ENCODE peak calls at places on chromosomes 11 and 22, in four cellular contexts. One of them, this sample, is unnamed.

GRCh38 chr22:24723111-24723510 is 51.4 kb downstream of the PIWIL3 start:
- DNase-seq in AG04450: no peak
- DNase-seq in stimulated activated CD8-positive, alpha-beta memory T cell treated with anti-CD3 and anti-CD28 coated beads, Interleukin-15, amount 100 ng/mL, for 1 hour: no peak
- DNase-seq in stimulated activated CD4-positive, alpha-beta T cell treated with anti-CD3 and anti-CD28 coated beads, Interleukin-12 subunit alpha, Interleukin-12 subunit beta, amount 100 ng/mL, for 24 hours: no peak
- DNase-seq in this sample: no peak

GRCh38 chr11:8017894-8018741 is 31.0 kb downstream of the EIF3F start:
- DNase-seq in AG04450: no peak
- DNase-seq in stimulated activated CD8-positive, alpha-beta memory T cell treated with anti-CD3 and anti-CD28 coated beads, Interleukin-15, amount 100 ng/mL, for 1 hour: no peak
- DNase-seq in stimulated activated CD4-positive, alpha-beta T cell treated with anti-CD3 and anti-CD28 coated beads, Interleukin-12 subunit alpha, Interleukin-12 subunit beta, amount 100 ng/mL, for 24 hours: no peak
- DNase-seq in this sample: no peak

GRCh38 chr22:20283674-20284066 is 15.6 kb upstream of the RTN4R start:
- DNase-seq in AG04450: no peak
- DNase-seq in stimulated activated CD8-positive, alpha-beta memory T cell treated with anti-CD3 and anti-CD28 coated beads, Interleukin-15, amount 100 ng/mL, for 1 hour: no peak
- DNase-seq in stimulated activated CD4-positive, alpha-beta T cell treated with anti-CD3 and anti-CD28 coated beads, Interleukin-12 subunit alpha, Interleukin-12 subunit beta, amount 100 ng/mL, for 24 hours: no peak
- DNase-seq in this sample: no peak

GRCh38 chr11:2681408-2682145 is 18.2 kb downstream of the KCNQ1OT1 start:
- DNase-seq in AG04450: no peak
- DNase-seq in stimulated activated CD8-positive, alpha-beta memory T cell treated with anti-CD3 and anti-CD28 coated beads, Interleukin-15, amount 100 ng/mL, for 1 hour: no peak
- DNase-seq in stimulated activated CD4-positive, alpha-beta T cell treated with anti-CD3 and anti-CD28 coated beads, Interleukin-12 subunit alpha, Interleukin-12 subunit beta, amount 100 ng/mL, for 24 hours: no peak
- DNase-seq in this sample: no peak

GRCh38 chr11:79431535-79431934 is 9.3 kb downstream of the TENM4 start:
- DNase-seq in AG04450: no peak
- DNase-seq in stimulated activated CD8-positive, alpha-beta memory T cell treated with anti-CD3 and anti-CD28 coated beads, Interleukin-15, amount 100 ng/mL, for 1 hour: no peak
- DNase-seq in stimulated activated CD4-positive, alpha-beta T cell treated with anti-CD3 and anti-CD28 coated beads, Interleukin-12 subunit alpha, Interleukin-12 subunit beta, amount 100 ng/mL, for 24 hours: no peak
- DNase-seq in this sample: no peak

GRCh38 chr11:66617148-66617814 is 851 bp downstream of the RBM14 start:
- DNase-seq in AG04450: no peak
- DNase-seq in stimulated activated CD8-positive, alpha-beta memory T cell treated with anti-CD3 and anti-CD28 coated beads, Interleukin-15, amount 100 ng/mL, for 1 hour: no peak
- DNase-seq in stimulated activated CD4-positive, alpha-beta T cell treated with anti-CD3 and anti-CD28 coated beads, Interleukin-12 subunit alpha, Interleukin-12 subunit beta, amount 100 ng/mL, for 24 hours: no peak
- DNase-seq in this sample: no peak

GRCh38 chr11:90434858-90435257 is 212.0 kb upstream of the CHORDC1 start:
- DNase-seq in AG04450: no peak
- DNase-seq in stimulated activated CD8-positive, alpha-beta memory T cell treated with anti-CD3 and anti-CD28 coated beads, Interleukin-15, amount 100 ng/mL, for 1 hour: no peak
- DNase-seq in stimulated activated CD4-positive, alpha-beta T cell treated with anti-CD3 and anti-CD28 coated beads, Interleukin-12 subunit alpha, Interleukin-12 subunit beta, amount 100 ng/mL, for 24 hours: no peak
- DNase-seq in this sample: no peak

GRCh38 chr11:64753380-64754123 is 6.2 kb downstream of the PYGM start:
- DNase-seq in AG04450: no peak
- DNase-seq in stimulated activated CD8-positive, alpha-beta memory T cell treated with anti-CD3 and anti-CD28 coated beads, Interleukin-15, amount 100 ng/mL, for 1 hour: no peak
- DNase-seq in stimulated activated CD4-positive, alpha-beta T cell treated with anti-CD3 and anti-CD28 coated beads, Interleukin-12 subunit alpha, Interleukin-12 subunit beta, amount 100 ng/mL, for 24 hours: no peak
- DNase-seq in this sample: no peak

GRCh38 chr11:94504689-94505293 is 7.5 kb upstream of the C11orf97 start:
- DNase-seq in AG04450: peak
- DNase-seq in stimulated activated CD8-positive, alpha-beta memory T cell treated with anti-CD3 and anti-CD28 coated beads, Interleukin-15, amount 100 ng/mL, for 1 hour: no peak
- DNase-seq in stimulated activated CD4-positive, alpha-beta T cell treated with anti-CD3 and anti-CD28 coated beads, Interleukin-12 subunit alpha, Interleukin-12 subunit beta, amount 100 ng/mL, for 24 hours: no peak
- DNase-seq in this sample: no peak

GRCh38 chr11:47314992-47315391 is 37.5 kb downstream of the MYBPC3 start:
- DNase-seq in AG04450: no peak
- DNase-seq in stimulated activated CD8-positive, alpha-beta memory T cell treated with anti-CD3 and anti-CD28 coated beads, Interleukin-15, amount 100 ng/mL, for 1 hour: no peak
- DNase-seq in stimulated activated CD4-positive, alpha-beta T cell treated with anti-CD3 and anti-CD28 coated beads, Interleukin-12 subunit alpha, Interleukin-12 subunit beta, amount 100 ng/mL, for 24 hours: no peak
- DNase-seq in this sample: no peak

GRCh38 chr11:70326365-70326803 is 55.9 kb downstream of the PPFIA1 start:
- DNase-seq in AG04450: peak
- DNase-seq in stimulated activated CD8-positive, alpha-beta memory T cell treated with anti-CD3 and anti-CD28 coated beads, Interleukin-15, amount 100 ng/mL, for 1 hour: no peak
- DNase-seq in stimulated activated CD4-positive, alpha-beta T cell treated with anti-CD3 and anti-CD28 coated beads, Interleukin-12 subunit alpha, Interleukin-12 subunit beta, amount 100 ng/mL, for 24 hours: no peak
- DNase-seq in this sample: no peak

GRCh38 chr11:100918551-100919500 is 210.8 kb downstream of the PGR start:
- DNase-seq in AG04450: no peak
- DNase-seq in stimulated activated CD8-positive, alpha-beta memory T cell treated with anti-CD3 and anti-CD28 coated beads, Interleukin-15, amount 100 ng/mL, for 1 hour: no peak
- DNase-seq in stimulated activated CD4-positive, alpha-beta T cell treated with anti-CD3 and anti-CD28 coated beads, Interleukin-12 subunit alpha, Interleukin-12 subunit beta, amount 100 ng/mL, for 24 hours: no peak
- DNase-seq in this sample: no peak

GRCh38 chr11:108221981-108222685 is at the start of gene NPAT:
- DNase-seq in AG04450: no peak
- DNase-seq in stimulated activated CD8-positive, alpha-beta memory T cell treated with anti-CD3 and anti-CD28 coated beads, Interleukin-15, amount 100 ng/mL, for 1 hour: no peak
- DNase-seq in stimulated activated CD4-positive, alpha-beta T cell treated with anti-CD3 and anti-CD28 coated beads, Interleukin-12 subunit alpha, Interleukin-12 subunit beta, amount 100 ng/mL, for 24 hours: no peak
- DNase-seq in this sample: no peak

GRCh38 chr22:41762980-41763779 is 37.3 kb upstream of the CCDC134 start:
- DNase-seq in AG04450: no peak
- DNase-seq in stimulated activated CD8-positive, alpha-beta memory T cell treated with anti-CD3 and anti-CD28 coated beads, Interleukin-15, amount 100 ng/mL, for 1 hour: no peak
- DNase-seq in stimulated activated CD4-positive, alpha-beta T cell treated with anti-CD3 and anti-CD28 coated beads, Interleukin-12 subunit alpha, Interleukin-12 subunit beta, amount 100 ng/mL, for 24 hours: no peak
- DNase-seq in this sample: no peak

GRCh38 chr22:20979243-20979809 is 2.8 kb upstream of the LZTR1 start:
- DNase-seq in AG04450: peak
- DNase-seq in stimulated activated CD8-positive, alpha-beta memory T cell treated with anti-CD3 and anti-CD28 coated beads, Interleukin-15, amount 100 ng/mL, for 1 hour: no peak
- DNase-seq in stimulated activated CD4-positive, alpha-beta T cell treated with anti-CD3 and anti-CD28 coated beads, Interleukin-12 subunit alpha, Interleukin-12 subunit beta, amount 100 ng/mL, for 24 hours: peak
- DNase-seq in this sample: no peak

GRCh38 chr11:75850787-75851186 is 35.8 kb downstream of the UVRAG start:
- DNase-seq in AG04450: no peak
- DNase-seq in stimulated activated CD8-positive, alpha-beta memory T cell treated with anti-CD3 and anti-CD28 coated beads, Interleukin-15, amount 100 ng/mL, for 1 hour: no peak
- DNase-seq in stimulated activated CD4-positive, alpha-beta T cell treated with anti-CD3 and anti-CD28 coated beads, Interleukin-12 subunit alpha, Interleukin-12 subunit beta, amount 100 ng/mL, for 24 hours: no peak
- DNase-seq in this sample: no peak

GRCh38 chr11:116482716-116483115 is 290.1 kb downstream of the BUD13 start:
- DNase-seq in AG04450: no peak
- DNase-seq in stimulated activated CD8-positive, alpha-beta memory T cell treated with anti-CD3 and anti-CD28 coated beads, Interleukin-15, amount 100 ng/mL, for 1 hour: no peak
- DNase-seq in stimulated activated CD4-positive, alpha-beta T cell treated with anti-CD3 and anti-CD28 coated beads, Interleukin-12 subunit alpha, Interleukin-12 subunit beta, amount 100 ng/mL, for 24 hours: no peak
- DNase-seq in this sample: no peak

GRCh38 chr11:118625036-118625690 is 17.7 kb downstream of the PHLDB1 start:
- DNase-seq in AG04450: no peak
- DNase-seq in stimulated activated CD8-positive, alpha-beta memory T cell treated with anti-CD3 and anti-CD28 coated beads, Interleukin-15, amount 100 ng/mL, for 1 hour: no peak
- DNase-seq in stimulated activated CD4-positive, alpha-beta T cell treated with anti-CD3 and anti-CD28 coated beads, Interleukin-12 subunit alpha, Interleukin-12 subunit beta, amount 100 ng/mL, for 24 hours: no peak
- DNase-seq in this sample: no peak

GRCh38 chr22:41401781-41402648 is 20.3 kb downstream of the TEF start:
- DNase-seq in AG04450: peak
- DNase-seq in stimulated activated CD8-positive, alpha-beta memory T cell treated with anti-CD3 and anti-CD28 coated beads, Interleukin-15, amount 100 ng/mL, for 1 hour: no peak
- DNase-seq in stimulated activated CD4-positive, alpha-beta T cell treated with anti-CD3 and anti-CD28 coated beads, Interleukin-12 subunit alpha, Interleukin-12 subunit beta, amount 100 ng/mL, for 24 hours: no peak
- DNase-seq in this sample: no peak

GRCh38 chr11:128772814-128773213 is 78.9 kb downstream of the FLI1 start:
- DNase-seq in AG04450: no peak
- DNase-seq in stimulated activated CD8-positive, alpha-beta memory T cell treated with anti-CD3 and anti-CD28 coated beads, Interleukin-15, amount 100 ng/mL, for 1 hour: peak
- DNase-seq in stimulated activated CD4-positive, alpha-beta T cell treated with anti-CD3 and anti-CD28 coated beads, Interleukin-12 subunit alpha, Interleukin-12 subunit beta, amount 100 ng/mL, for 24 hours: no peak
- DNase-seq in this sample: no peak

GRCh38 chr22:50602338-50602700 is 1.7 kb downstream of the MAPK8IP2 start:
- DNase-seq in AG04450: no peak
- DNase-seq in stimulated activated CD8-positive, alpha-beta memory T cell treated with anti-CD3 and anti-CD28 coated beads, Interleukin-15, amount 100 ng/mL, for 1 hour: no peak
- DNase-seq in stimulated activated CD4-positive, alpha-beta T cell treated with anti-CD3 and anti-CD28 coated beads, Interleukin-12 subunit alpha, Interleukin-12 subunit beta, amount 100 ng/mL, for 24 hours: no peak
- DNase-seq in this sample: no peak

GRCh38 chr11:72584293-72584921 is 89.8 kb downstream of the PDE2A start:
- DNase-seq in AG04450: no peak
- DNase-seq in stimulated activated CD8-positive, alpha-beta memory T cell treated with anti-CD3 and anti-CD28 coated beads, Interleukin-15, amount 100 ng/mL, for 1 hour: no peak
- DNase-seq in stimulated activated CD4-positive, alpha-beta T cell treated with anti-CD3 and anti-CD28 coated beads, Interleukin-12 subunit alpha, Interleukin-12 subunit beta, amount 100 ng/mL, for 24 hours: peak
- DNase-seq in this sample: no peak

GRCh38 chr11:118619444-118620205 is 12.2 kb downstream of the PHLDB1 start:
- DNase-seq in AG04450: peak
- DNase-seq in stimulated activated CD8-positive, alpha-beta memory T cell treated with anti-CD3 and anti-CD28 coated beads, Interleukin-15, amount 100 ng/mL, for 1 hour: no peak
- DNase-seq in stimulated activated CD4-positive, alpha-beta T cell treated with anti-CD3 and anti-CD28 coated beads, Interleukin-12 subunit alpha, Interleukin-12 subunit beta, amount 100 ng/mL, for 24 hours: no peak
- DNase-seq in this sample: no peak

GRCh38 chr11:121494355-121495099 is 41.8 kb upstream of the SORL1-AS1 start:
- DNase-seq in AG04450: no peak
- DNase-seq in stimulated activated CD8-positive, alpha-beta memory T cell treated with anti-CD3 and anti-CD28 coated beads, Interleukin-15, amount 100 ng/mL, for 1 hour: no peak
- DNase-seq in stimulated activated CD4-positive, alpha-beta T cell treated with anti-CD3 and anti-CD28 coated beads, Interleukin-12 subunit alpha, Interleukin-12 subunit beta, amount 100 ng/mL, for 24 hours: no peak
- DNase-seq in this sample: no peak

GRCh38 chr11:78223320-78223954 is 34.7 kb downstream of the USP35 start:
- DNase-seq in AG04450: no peak
- DNase-seq in stimulated activated CD8-positive, alpha-beta memory T cell treated with anti-CD3 and anti-CD28 coated beads, Interleukin-15, amount 100 ng/mL, for 1 hour: no peak
- DNase-seq in stimulated activated CD4-positive, alpha-beta T cell treated with anti-CD3 and anti-CD28 coated beads, Interleukin-12 subunit alpha, Interleukin-12 subunit beta, amount 100 ng/mL, for 24 hours: no peak
- DNase-seq in this sample: no peak

GRCh38 chr11:83508804-83509203 is 222.6 kb upstream of the CCDC90B start:
- DNase-seq in AG04450: no peak
- DNase-seq in stimulated activated CD8-positive, alpha-beta memory T cell treated with anti-CD3 and anti-CD28 coated beads, Interleukin-15, amount 100 ng/mL, for 1 hour: no peak
- DNase-seq in stimulated activated CD4-positive, alpha-beta T cell treated with anti-CD3 and anti-CD28 coated beads, Interleukin-12 subunit alpha, Interleukin-12 subunit beta, amount 100 ng/mL, for 24 hours: no peak
- DNase-seq in this sample: no peak

GRCh38 chr22:30245985-30246901 is at the start of gene LIF:
- DNase-seq in AG04450: peak
- DNase-seq in stimulated activated CD8-positive, alpha-beta memory T cell treated with anti-CD3 and anti-CD28 coated beads, Interleukin-15, amount 100 ng/mL, for 1 hour: no peak
- DNase-seq in stimulated activated CD4-positive, alpha-beta T cell treated with anti-CD3 and anti-CD28 coated beads, Interleukin-12 subunit alpha, Interleukin-12 subunit beta, amount 100 ng/mL, for 24 hours: no peak
- DNase-seq in this sample: no peak

GRCh38 chr11:115630109-115630700 is 126.0 kb upstream of the CADM1 start:
- DNase-seq in AG04450: no peak
- DNase-seq in stimulated activated CD8-positive, alpha-beta memory T cell treated with anti-CD3 and anti-CD28 coated beads, Interleukin-15, amount 100 ng/mL, for 1 hour: no peak
- DNase-seq in stimulated activated CD4-positive, alpha-beta T cell treated with anti-CD3 and anti-CD28 coated beads, Interleukin-12 subunit alpha, Interleukin-12 subunit beta, amount 100 ng/mL, for 24 hours: no peak
- DNase-seq in this sample: no peak

GRCh38 chr11:2691355-2691761 is 8.4 kb downstream of the KCNQ1OT1 start:
- DNase-seq in AG04450: no peak
- DNase-seq in stimulated activated CD8-positive, alpha-beta memory T cell treated with anti-CD3 and anti-CD28 coated beads, Interleukin-15, amount 100 ng/mL, for 1 hour: no peak
- DNase-seq in stimulated activated CD4-positive, alpha-beta T cell treated with anti-CD3 and anti-CD28 coated beads, Interleukin-12 subunit alpha, Interleukin-12 subunit beta, amount 100 ng/mL, for 24 hours: no peak
- DNase-seq in this sample: no peak

GRCh38 chr22:37896181-37896592 is 9.9 kb upstream of the MICALL1 start:
- DNase-seq in AG04450: no peak
- DNase-seq in stimulated activated CD8-positive, alpha-beta memory T cell treated with anti-CD3 and anti-CD28 coated beads, Interleukin-15, amount 100 ng/mL, for 1 hour: no peak
- DNase-seq in stimulated activated CD4-positive, alpha-beta T cell treated with anti-CD3 and anti-CD28 coated beads, Interleukin-12 subunit alpha, Interleukin-12 subunit beta, amount 100 ng/mL, for 24 hours: no peak
- DNase-seq in this sample: no peak

GRCh38 chr11:36282926-36283325 is 6.3 kb downstream of the COMMD9 start:
- DNase-seq in AG04450: no peak
- DNase-seq in stimulated activated CD8-positive, alpha-beta memory T cell treated with anti-CD3 and anti-CD28 coated beads, Interleukin-15, amount 100 ng/mL, for 1 hour: no peak
- DNase-seq in stimulated activated CD4-positive, alpha-beta T cell treated with anti-CD3 and anti-CD28 coated beads, Interleukin-12 subunit alpha, Interleukin-12 subunit beta, amount 100 ng/mL, for 24 hours: no peak
- DNase-seq in this sample: no peak

GRCh38 chr11:111631034-111631665 is 28.9 kb downstream of the SIK2 start:
- DNase-seq in AG04450: no peak
- DNase-seq in stimulated activated CD8-positive, alpha-beta memory T cell treated with anti-CD3 and anti-CD28 coated beads, Interleukin-15, amount 100 ng/mL, for 1 hour: no peak
- DNase-seq in stimulated activated CD4-positive, alpha-beta T cell treated with anti-CD3 and anti-CD28 coated beads, Interleukin-12 subunit alpha, Interleukin-12 subunit beta, amount 100 ng/mL, for 24 hours: no peak
- DNase-seq in this sample: no peak

GRCh38 chr11:110857885-110858555 is 145.8 kb upstream of the ARHGAP20 start:
- DNase-seq in AG04450: peak
- DNase-seq in stimulated activated CD8-positive, alpha-beta memory T cell treated with anti-CD3 and anti-CD28 coated beads, Interleukin-15, amount 100 ng/mL, for 1 hour: no peak
- DNase-seq in stimulated activated CD4-positive, alpha-beta T cell treated with anti-CD3 and anti-CD28 coated beads, Interleukin-12 subunit alpha, Interleukin-12 subunit beta, amount 100 ng/mL, for 24 hours: no peak
- DNase-seq in this sample: no peak

GRCh38 chr22:28896611-28897010 is 13.2 kb downstream of the ZNRF3 start:
- DNase-seq in AG04450: no peak
- DNase-seq in stimulated activated CD8-positive, alpha-beta memory T cell treated with anti-CD3 and anti-CD28 coated beads, Interleukin-15, amount 100 ng/mL, for 1 hour: no peak
- DNase-seq in stimulated activated CD4-positive, alpha-beta T cell treated with anti-CD3 and anti-CD28 coated beads, Interleukin-12 subunit alpha, Interleukin-12 subunit beta, amount 100 ng/mL, for 24 hours: no peak
- DNase-seq in this sample: no peak

GRCh38 chr11:85132839-85133238 is 494.3 kb downstream of the DLG2 start:
- DNase-seq in AG04450: no peak
- DNase-seq in stimulated activated CD8-positive, alpha-beta memory T cell treated with anti-CD3 and anti-CD28 coated beads, Interleukin-15, amount 100 ng/mL, for 1 hour: no peak
- DNase-seq in stimulated activated CD4-positive, alpha-beta T cell treated with anti-CD3 and anti-CD28 coated beads, Interleukin-12 subunit alpha, Interleukin-12 subunit beta, amount 100 ng/mL, for 24 hours: no peak
- DNase-seq in this sample: no peak